ENCODE peak calls at places on chromosomes 12 and 14, in four cellular contexts. A is IMR-90, I is H9, P is H1. Y is an unnamed sample.

GRCh38 chr14:59254911-59255545 is 66.6 kb downstream of the DAAM1 start:
- DNase-seq in A (peak), P (no peak), I (no peak), Y (no peak)

GRCh38 chr12:131106542-131106941 is 152.8 kb downstream of the ADGRD1 start:
- DNase-seq in A (no peak), P (no peak), I (no peak), Y (no peak)

GRCh38 chr12:69065804-69066203 is 132.8 kb upstream of the CPM start:
- DNase-seq in I (no peak), A (peak), P (no peak), Y (no peak)

GRCh38 chr12:74641262-74641661 is 103.6 kb downstream of the ATXN7L3B start:
- DNase-seq in I (no peak), A (no peak), P (no peak), Y (no peak)

GRCh38 chr12:100464529-100464928 is 9.1 kb upstream of the NR1H4 start:
- DNase-seq in P (no peak), A (no peak), I (no peak), Y (no peak)

GRCh38 chr14:98606041-98606640 is 665.9 kb downstream of the BCL11B start:
- DNase-seq in A (no peak), I (no peak), P (no peak), Y (no peak)

GRCh38 chr12:89309815-89310214 is 42.5 kb downstream of the DUSP6 start:
- DNase-seq in A (no peak), I (no peak), P (no peak), Y (no peak)

GRCh38 chr12:44788731-44789130 is 87.4 kb downstream of the NELL2 start:
- DNase-seq in P (no peak), A (no peak), I (no peak), Y (no peak)

GRCh38 chr14:33909380-33910084 is 41.3 kb downstream of the EGLN3 start:
- DNase-seq in P (no peak), I (no peak), A (no peak), Y (no peak)

GRCh38 chr12:20967756-20968155 is 157.3 kb downstream of the SLCO1B3 start:
- DNase-seq in P (no peak), I (no peak), A (no peak), Y (no peak)

GRCh38 chr12:31001581-31002360 is 71.9 kb upstream of the DDX11 start:
- DNase-seq in P (no peak), A (no peak), I (no peak), Y (no peak)

GRCh38 chr12:53726946-53727309 is 324 bp downstream of the CALCOCO1 start:
- DNase-seq in P (no peak), I (no peak), A (peak), Y (no peak)

GRCh38 chr12:106369624-106370346 is 12.2 kb downstream of the POLR3B start:
- DNase-seq in P (no peak), I (no peak), A (peak), Y (no peak)

GRCh38 chr12:100724071-100724470 is 70.5 kb upstream of the ANO4 start:
- DNase-seq in I (no peak), A (no peak), P (no peak), Y (peak)

GRCh38 chr12:42884116-42884515 is 294.6 kb upstream of the PRICKLE1 start:
- DNase-seq in P (no peak), I (no peak), A (no peak), Y (no peak)

GRCh38 chr12:49527361-49528130 is 11.3 kb upstream of the KCNH3 start:
- DNase-seq in A (no peak), P (no peak), I (no peak), Y (no peak)

GRCh38 chr14:50666772-50667490 is 1.2 kb downstream of the SAV1 start:
- DNase-seq in A (peak), I (peak), P (no peak), Y (peak)

GRCh38 chr12:6539276-6540134 is 5.2 kb downstream of the GAPDH start:
- DNase-seq in I (peak), A (peak), P (no peak), Y (peak)

GRCh38 chr14:53325176-53325806 is 172.2 kb upstream of the DDHD1 start:
- DNase-seq in P (no peak), I (no peak), A (peak), Y (peak)

GRCh38 chr14:64764641-64765520 is 60.7 kb downstream of the PLEKHG3 start:
- DNase-seq in P (peak), A (peak), I (peak), Y (peak)

GRCh38 chr12:132166801-132167591 is 22.7 kb downstream of the NOC4L start:
- DNase-seq in A (no peak), P (no peak), I (no peak), Y (no peak)

GRCh38 chr14:99755068-99755405 is 38.2 kb upstream of the EML1 start:
- DNase-seq in I (no peak), A (no peak), P (no peak), Y (no peak)

GRCh38 chr12:57309420-57309819 is 58.4 kb upstream of the STAC3 start:
- DNase-seq in P (no peak), A (peak), I (no peak), Y (no peak)

GRCh38 chr14:100131181-100131580 is 28.3 kb downstream of the DEGS2 start:
- DNase-seq in A (no peak), P (no peak), I (peak), Y (peak)

GRCh38 chr14:68549057-68549421 is 243.8 kb downstream of the ZFP36L1 start:
- DNase-seq in P (no peak), A (peak), I (no peak), Y (no peak)

GRCh38 chr14:68546839-68547238 is 246.0 kb downstream of the ZFP36L1 start:
- DNase-seq in I (no peak), A (peak), P (no peak), Y (no peak)

GRCh38 chr14:68548194-68549056 is 244.4 kb downstream of the ZFP36L1 start:
- DNase-seq in A (peak), I (no peak), P (no peak), Y (peak)

GRCh38 chr14:68549966-68550705 is 242.7 kb downstream of the ZFP36L1 start:
- DNase-seq in A (no peak), P (no peak), I (no peak), Y (no peak)

DNA sequence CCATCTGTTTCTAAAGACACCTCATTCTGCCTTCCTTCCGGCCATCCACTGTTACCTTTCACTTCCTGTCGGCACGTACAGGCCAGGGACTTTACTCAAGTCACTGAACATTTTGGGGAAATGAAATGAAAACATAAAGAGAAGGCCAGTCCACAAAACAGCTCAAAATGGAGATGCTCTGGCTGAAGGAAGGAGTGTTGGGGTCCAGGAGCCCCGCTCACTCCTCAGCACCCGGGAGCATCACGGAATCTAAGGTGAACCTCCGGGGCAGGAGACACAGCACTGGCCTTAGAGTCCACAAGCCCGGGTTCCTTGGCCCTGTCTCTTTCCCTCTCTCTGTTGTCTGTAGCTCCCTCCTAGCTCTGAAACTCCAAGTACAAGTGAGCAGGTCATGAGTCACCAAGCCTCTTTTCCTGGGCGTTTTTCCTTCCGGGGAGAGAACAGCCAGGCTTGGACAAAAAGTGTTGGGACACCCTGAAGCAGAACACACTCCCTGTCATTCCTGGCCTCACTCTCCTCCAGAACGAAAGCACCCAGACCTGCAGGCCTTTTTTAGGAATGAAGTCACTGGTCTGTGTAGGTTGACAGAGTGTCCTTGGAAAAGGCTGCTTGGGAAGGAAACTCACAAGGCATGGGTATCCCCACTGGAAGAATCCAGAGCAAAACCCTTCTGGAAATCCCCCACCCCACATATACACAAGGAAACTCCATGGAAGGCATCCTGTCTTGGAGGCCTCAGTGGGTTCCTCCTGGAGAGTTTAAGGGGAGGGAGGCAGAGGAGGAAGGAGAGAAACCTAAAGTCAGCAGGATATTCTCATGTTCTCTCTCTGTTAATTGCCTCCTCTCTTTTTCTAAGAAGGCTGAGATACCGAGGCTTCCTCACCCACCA is 245.3 kb downstream of the ZFP36L1 start:
- DNase-seq in A (peak), I (no peak), P (no peak), Y (peak)
- H2BK120ac ChIP-seq in A (peak), I (no peak), P (no peak), Y (no peak)

GRCh38 chr12:111764120-111764821 is 2.5 kb upstream of the ALDH2 start:
- DNase-seq in I (no peak), A (no peak), P (no peak), Y (no peak)
- H3K56ac ChIP-seq in I (no peak), A (no peak), P (no peak), Y (no peak)

GRCh38 chr14:63487724-63488123 is 55.5 kb downstream of the PPP2R5E start:
- DNase-seq in A (no peak), P (no peak), I (no peak), Y (no peak)

GRCh38 chr14:63483315-63483714 is 59.9 kb downstream of the PPP2R5E start:
- DNase-seq in I (no peak), P (no peak), A (no peak), Y (no peak)

GRCh38 chr14:63492391-63492790 is 50.8 kb downstream of the PPP2R5E start:
- DNase-seq in P (no peak), A (peak), I (no peak), Y (no peak)

DNA sequence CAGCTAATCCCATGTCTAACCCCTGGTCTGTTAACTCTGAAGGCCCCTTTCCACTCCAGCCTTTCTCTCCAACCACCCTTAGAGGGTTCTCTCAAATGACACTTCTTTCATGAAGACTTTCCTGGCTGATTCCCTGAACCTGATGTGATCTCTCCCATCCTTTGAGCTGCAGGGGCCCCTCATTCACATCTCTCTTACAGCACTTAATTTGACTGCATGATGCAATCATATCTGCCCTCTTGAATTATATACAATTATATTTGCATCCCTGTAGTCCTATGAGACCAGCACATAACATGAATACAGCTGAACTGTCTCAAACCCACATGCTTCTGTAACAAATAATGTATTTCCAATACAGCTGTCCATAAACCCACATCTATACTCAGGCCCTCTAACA is 56.4 kb downstream of the PPP2R5E start:
- DNase-seq in A (no peak), I (no peak), P (no peak), Y (peak)
- H3K9ac ChIP-seq in A (no peak), I (no peak), P (no peak), Y (no peak)

DNA sequence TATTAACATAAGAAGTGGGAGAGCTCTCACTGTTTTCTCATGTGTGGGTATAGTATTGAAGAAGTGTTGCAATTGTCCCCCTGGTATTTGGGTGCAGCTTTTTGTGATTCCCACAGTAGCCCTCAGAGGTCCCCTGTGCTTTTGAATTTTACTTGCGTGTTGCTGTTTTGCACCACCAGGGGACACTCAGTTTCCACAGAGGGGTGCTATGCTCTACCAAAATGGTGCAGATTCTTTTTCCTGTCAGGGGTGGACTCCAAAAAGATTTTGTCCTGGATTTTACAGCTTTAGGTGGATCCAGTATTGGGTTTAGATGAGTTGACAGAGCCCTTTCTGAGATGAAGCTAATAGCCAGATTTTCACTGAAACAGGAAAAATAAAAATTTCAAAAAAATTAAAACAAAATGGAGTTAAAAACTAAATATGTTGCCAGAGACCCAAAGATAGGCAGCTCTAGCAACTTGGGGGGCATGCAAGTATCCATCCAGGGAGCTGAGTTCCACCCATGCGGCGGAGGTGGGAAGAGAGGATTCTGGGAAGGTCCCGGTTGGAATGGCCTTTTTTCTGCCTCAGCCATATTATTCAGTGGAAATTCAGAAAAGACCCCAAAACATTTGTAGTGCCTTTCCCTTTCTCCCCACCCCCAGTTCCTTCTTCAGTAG is 50.2 kb downstream of the TTLL5 start:
- DNase-seq in P (no peak), A (peak), I (no peak), Y (peak)
- H2BK120ac ChIP-seq in P (no peak), A (no peak), I (no peak), Y (peak)

GRCh38 chr12:47305464-47305863 is 225.7 kb upstream of the AMIGO2 start:
- DNase-seq in I (no peak), P (no peak), A (no peak), Y (no peak)

GRCh38 chr12:47306130-47306529 is 226.4 kb upstream of the AMIGO2 start:
- DNase-seq in I (no peak), A (no peak), P (no peak), Y (no peak)

GRCh38 chr12:47304161-47304560 is 224.4 kb upstream of the AMIGO2 start:
- DNase-seq in I (no peak), P (no peak), A (no peak), Y (no peak)

GRCh38 chr12:47302111-47302597 is 222.4 kb upstream of the AMIGO2 start:
- DNase-seq in I (no peak), P (no peak), A (no peak), Y (peak)

GRCh38 chr12:47303207-47303606 is 223.4 kb upstream of the AMIGO2 start:
- DNase-seq in A (peak), P (no peak), I (no peak), Y (no peak)
- H3K56ac ChIP-seq in A (peak), P (no peak), I (no peak), Y (peak)

DNA sequence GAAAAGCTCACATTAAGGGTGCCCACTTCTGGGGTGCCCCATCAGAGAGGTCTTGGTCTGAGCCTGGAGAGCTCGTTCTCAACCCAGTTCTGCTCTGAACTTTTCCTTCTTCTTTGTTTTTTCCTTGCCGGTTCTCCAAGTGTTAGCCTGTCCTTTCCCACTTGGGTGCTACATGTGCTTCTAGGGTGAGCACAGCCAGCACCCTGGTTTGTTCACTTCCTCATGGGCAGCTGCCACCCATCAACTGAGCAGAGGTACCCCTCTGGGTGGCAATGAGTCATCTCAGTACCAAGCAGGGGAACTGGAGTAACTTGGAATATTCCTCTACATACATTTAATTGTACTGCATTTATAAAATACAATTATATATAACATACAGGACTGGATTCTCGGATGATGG is 3.9 kb upstream of the SYNE3 start:
- DNase-seq in P (no peak), I (no peak), A (no peak), Y (no peak)
- H3K9ac ChIP-seq in P (no peak), I (no peak), A (no peak), Y (no peak)

GRCh38 chr12:113056631-113057488 is at the start of gene DTX1:
- DNase-seq in P (no peak), I (no peak), A (no peak), Y (no peak)
- H2BK120ac ChIP-seq in P (no peak), I (no peak), A (no peak), Y (no peak)

GRCh38 chr14:69235708-69236107 is 24.2 kb upstream of the GALNT16 start:
- DNase-seq in I (no peak), A (no peak), P (no peak), Y (no peak)
- H3K56ac ChIP-seq in I (no peak), A (no peak), P (no peak), Y (no peak)

GRCh38 chr12:108282676-108283075 is 56.4 kb downstream of the CMKLR1 start:
- DNase-seq in A (no peak), P (no peak), I (no peak), Y (no peak)
- H3K9ac ChIP-seq in A (no peak), P (no peak), I (no peak), Y (no peak)